ENCODE peak calls at places on chromosomes 11 and 22, in eight cellular contexts. One of them, this sample, is unnamed.

GRCh38 chr22:21837184-21837979 is 30.1 kb downstream of the MAPK1 start:
- DNase-seq in tibial nerve: no peak
- DNase-seq in uterus: peak; percentile 53
- DNase-seq in ovary: peak; percentile 15
- DNase-seq in cardiac fibroblast: peak; percentile 93
- DNase-seq in bronchial epithelial cell: peak; percentile 72
- DNase-seq in fibroblast of the aortic adventitia: peak; percentile 85
- DNase-seq in IMR-90: peak; percentile 91
- DNase-seq in this sample: peak; percentile 82

GRCh38 chr11:69383946-69384547 is 90.1 kb downstream of the MYEOV start:
- DNase-seq in tibial nerve: no peak
- DNase-seq in uterus: no peak
- DNase-seq in ovary: no peak
- DNase-seq in cardiac fibroblast: no peak
- DNase-seq in bronchial epithelial cell: no peak
- DNase-seq in fibroblast of the aortic adventitia: no peak
- DNase-seq in IMR-90: no peak
- DNase-seq in this sample: no peak

GRCh38 chr11:2805388-2806057 is 80.1 kb downstream of the CDKN1C start:
- DNase-seq in tibial nerve: no peak
- DNase-seq in uterus: peak; percentile 29
- DNase-seq in ovary: peak; percentile 15
- DNase-seq in cardiac fibroblast: no peak
- DNase-seq in bronchial epithelial cell: no peak
- DNase-seq in fibroblast of the aortic adventitia: no peak
- DNase-seq in IMR-90: no peak
- DNase-seq in this sample: no peak

GRCh38 chr22:38755155-38755910 is 465 bp downstream of the SUN2 start:
- DNase-seq in tibial nerve: peak; percentile 85
- DNase-seq in uterus: peak; percentile 93
- DNase-seq in ovary: peak; percentile 90
- DNase-seq in cardiac fibroblast: peak; percentile 81
- DNase-seq in bronchial epithelial cell: peak; percentile 19
- DNase-seq in fibroblast of the aortic adventitia: peak; percentile 68
- DNase-seq in IMR-90: peak; percentile 48
- DNase-seq in this sample: peak; percentile 78

GRCh38 chr11:62193954-62194353 is 3.9 kb downstream of the SCGB1D1 start:
- DNase-seq in tibial nerve: no peak
- DNase-seq in uterus: no peak
- DNase-seq in ovary: no peak
- DNase-seq in cardiac fibroblast: peak; percentile 4
- DNase-seq in bronchial epithelial cell: peak; percentile 8
- DNase-seq in fibroblast of the aortic adventitia: no peak
- DNase-seq in IMR-90: no peak
- DNase-seq in this sample: no peak

GRCh38 chr11:106624377-106624776 is 393.9 kb downstream of the GUCY1A2 start:
- DNase-seq in tibial nerve: no peak
- DNase-seq in uterus: no peak
- DNase-seq in ovary: no peak
- DNase-seq in cardiac fibroblast: no peak
- DNase-seq in bronchial epithelial cell: no peak
- DNase-seq in fibroblast of the aortic adventitia: no peak
- DNase-seq in IMR-90: peak; percentile 12
- DNase-seq in this sample: no peak

GRCh38 chr11:65208785-65209710 is 27.3 kb downstream of the CAPN1 start:
- DNase-seq in tibial nerve: no peak
- DNase-seq in uterus: no peak
- DNase-seq in ovary: no peak
- DNase-seq in cardiac fibroblast: no peak
- DNase-seq in bronchial epithelial cell: no peak
- DNase-seq in fibroblast of the aortic adventitia: no peak
- DNase-seq in IMR-90: no peak
- DNase-seq in this sample: no peak

GRCh38 chr11:40130427-40130826 is 1329.0 kb downstream of the LRRC4C start:
- DNase-seq in tibial nerve: no peak
- DNase-seq in uterus: no peak
- DNase-seq in ovary: no peak
- DNase-seq in cardiac fibroblast: no peak
- DNase-seq in bronchial epithelial cell: no peak
- DNase-seq in fibroblast of the aortic adventitia: no peak
- DNase-seq in IMR-90: no peak
- DNase-seq in this sample: no peak

DNA sequence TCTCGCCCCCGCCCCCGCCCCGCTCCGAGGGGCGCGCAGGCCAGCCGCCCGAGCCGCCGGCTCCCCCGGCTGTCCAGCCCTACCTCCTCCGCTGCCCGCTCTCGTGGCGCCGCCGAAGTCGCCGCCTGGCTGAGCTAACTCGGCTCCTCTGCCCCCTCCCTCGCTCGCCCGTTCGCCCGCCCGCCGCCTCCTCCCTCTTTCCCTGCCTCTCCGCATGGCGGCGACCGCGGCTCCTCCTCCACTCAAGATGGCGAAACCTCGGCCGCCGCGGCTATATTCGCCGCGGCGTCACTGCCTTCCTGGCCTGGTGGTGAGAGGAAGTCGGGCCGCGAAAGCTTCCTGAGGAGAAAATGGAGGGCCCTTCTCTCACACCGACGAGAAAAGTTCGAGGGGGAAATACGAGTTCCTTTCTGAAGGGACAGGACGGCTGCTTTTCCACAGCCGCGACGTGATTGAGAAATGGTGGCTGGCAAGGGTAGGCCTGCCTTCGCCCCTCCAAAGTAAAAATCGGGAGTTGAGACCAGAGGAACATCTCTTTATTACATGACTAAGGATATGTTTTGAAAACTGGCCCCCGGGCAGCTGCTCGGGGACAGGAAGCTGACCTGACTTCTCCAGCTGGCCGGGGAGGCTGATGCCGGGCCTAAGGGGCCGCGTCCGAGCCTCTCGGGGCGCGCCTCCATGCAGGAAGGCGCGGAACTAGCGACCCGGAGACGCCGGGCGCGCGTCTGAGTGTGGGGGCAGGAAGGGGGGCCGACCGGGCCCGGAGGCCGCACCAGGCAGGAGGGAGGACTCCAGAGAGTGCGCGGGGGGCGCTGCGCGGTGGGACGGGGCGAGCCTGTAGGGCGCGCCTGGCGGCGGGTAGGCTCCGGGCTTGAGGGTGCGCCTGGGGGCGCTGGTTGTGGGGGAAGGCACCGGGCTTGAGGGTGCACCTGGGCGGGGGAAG is at the start of gene DDX6:
- DNase-seq in tibial nerve: peak; percentile 86
- DNase-seq in uterus: peak; percentile 88
- DNase-seq in ovary: peak; percentile 89
- DNase-seq in cardiac fibroblast: peak; percentile 85
- DNase-seq in bronchial epithelial cell: peak; percentile 65
- DNase-seq in fibroblast of the aortic adventitia: peak; percentile 83
- DNase-seq in IMR-90: peak; percentile 86
- DNase-seq in this sample: peak; percentile 91
- TF ChIP-seq CTCF in tibial nerve: peak; percentile 58
- TF ChIP-seq CTCF in uterus: peak; percentile 14
- TF ChIP-seq CTCF in ovary: peak; percentile 63
- TF ChIP-seq CTCF in cardiac fibroblast: peak; percentile 26
- TF ChIP-seq CTCF in bronchial epithelial cell: peak; percentile 43
- TF ChIP-seq CTCF in fibroblast of the aortic adventitia: peak; percentile 46
- TF ChIP-seq CTCF in IMR-90: peak; percentile 50
- TF ChIP-seq CTCF in this sample: peak; percentile 27

GRCh38 chr11:46387919-46388618 is 3.5 kb downstream of the CHRM4 start:
- DNase-seq in tibial nerve: no peak
- DNase-seq in uterus: no peak
- DNase-seq in ovary: no peak
- DNase-seq in cardiac fibroblast: no peak
- DNase-seq in bronchial epithelial cell: no peak
- DNase-seq in fibroblast of the aortic adventitia: peak; percentile 29
- DNase-seq in IMR-90: no peak
- DNase-seq in this sample: peak; percentile 21

GRCh38 chr11:46388619-46389449 is 2.7 kb downstream of the CHRM4 start:
- DNase-seq in tibial nerve: no peak
- DNase-seq in uterus: no peak
- DNase-seq in ovary: no peak
- DNase-seq in cardiac fibroblast: no peak
- DNase-seq in bronchial epithelial cell: no peak
- DNase-seq in fibroblast of the aortic adventitia: no peak
- DNase-seq in IMR-90: no peak
- DNase-seq in this sample: no peak

GRCh38 chr11:46390331-46391171 is 1.0 kb downstream of the CHRM4 start:
- DNase-seq in tibial nerve: no peak
- DNase-seq in uterus: no peak
- DNase-seq in ovary: no peak
- DNase-seq in cardiac fibroblast: no peak
- DNase-seq in bronchial epithelial cell: no peak
- DNase-seq in fibroblast of the aortic adventitia: no peak
- DNase-seq in IMR-90: no peak
- DNase-seq in this sample: no peak

GRCh38 chr11:46391186-46391577 is 394 bp downstream of the CHRM4 start:
- DNase-seq in tibial nerve: no peak
- DNase-seq in uterus: no peak
- DNase-seq in ovary: no peak
- DNase-seq in cardiac fibroblast: no peak
- DNase-seq in bronchial epithelial cell: no peak
- DNase-seq in fibroblast of the aortic adventitia: no peak
- DNase-seq in IMR-90: no peak
- DNase-seq in this sample: no peak

DNA sequence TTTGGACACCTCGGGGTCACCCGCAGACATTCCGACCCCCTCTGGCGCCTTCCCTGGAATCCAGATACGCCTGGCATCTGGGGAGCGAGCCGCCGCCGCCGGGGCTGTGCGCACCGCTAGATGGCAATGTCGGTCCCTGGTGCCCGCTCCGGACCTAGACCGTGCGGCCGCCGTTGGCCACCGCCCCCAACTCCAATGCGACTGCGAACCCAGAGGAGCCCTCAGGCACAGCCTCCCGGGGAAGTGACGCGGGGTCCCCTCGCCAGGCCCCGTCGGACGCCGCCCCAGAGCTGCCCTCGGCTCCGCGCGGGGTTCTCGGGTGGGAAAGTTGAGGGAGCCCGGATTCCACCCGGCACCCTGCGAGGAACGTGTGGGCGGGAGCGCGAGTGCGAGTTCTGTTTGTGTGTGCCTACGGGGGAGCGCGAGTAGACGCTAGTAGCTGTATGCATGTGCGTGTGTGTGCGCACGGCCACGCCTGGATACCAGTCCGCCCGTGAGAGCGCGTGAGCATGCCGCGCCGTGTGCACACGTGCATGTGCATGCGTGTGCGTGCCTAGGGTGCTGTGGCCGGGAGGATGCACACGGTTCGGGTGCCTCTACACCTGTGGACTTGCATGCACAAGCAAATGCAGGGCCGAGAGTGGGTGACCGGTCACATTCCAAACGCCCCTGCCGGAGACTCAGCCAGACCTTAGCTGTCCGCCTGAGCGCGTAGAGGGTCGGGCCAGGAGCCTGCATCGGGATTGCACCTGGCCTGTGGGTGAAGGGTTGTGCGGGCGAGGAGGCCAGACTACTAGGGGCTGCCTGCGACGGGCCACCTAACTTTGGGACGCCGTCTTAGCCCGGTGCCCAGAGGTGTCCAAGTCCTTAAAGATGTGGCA is 1.9 kb downstream of the CHRM4 start:
- DNase-seq in tibial nerve: peak; percentile 46
- DNase-seq in uterus: no peak
- DNase-seq in ovary: peak; percentile 50
- DNase-seq in cardiac fibroblast: peak; percentile 69
- DNase-seq in bronchial epithelial cell: peak; percentile 23
- DNase-seq in fibroblast of the aortic adventitia: peak; percentile 45
- DNase-seq in IMR-90: peak; percentile 46
- DNase-seq in this sample: peak; percentile 49
- H3K4me3 ChIP-seq in tibial nerve: no peak overlapping the region
- H3K4me3 ChIP-seq in uterus: no peak overlapping the region
- H3K4me3 ChIP-seq in ovary: peak overlapping the region; percentile 2
- H3K4me3 ChIP-seq in cardiac fibroblast: peak overlapping the region; percentile 54
- H3K4me3 ChIP-seq in bronchial epithelial cell: peak overlapping the region; percentile 37
- H3K4me3 ChIP-seq in fibroblast of the aortic adventitia: peak overlapping the region; percentile 62
- H3K4me3 ChIP-seq in IMR-90: peak overlapping the region; percentile 45
- H3K4me3 ChIP-seq in this sample: peak overlapping the region; percentile 55

DNA sequence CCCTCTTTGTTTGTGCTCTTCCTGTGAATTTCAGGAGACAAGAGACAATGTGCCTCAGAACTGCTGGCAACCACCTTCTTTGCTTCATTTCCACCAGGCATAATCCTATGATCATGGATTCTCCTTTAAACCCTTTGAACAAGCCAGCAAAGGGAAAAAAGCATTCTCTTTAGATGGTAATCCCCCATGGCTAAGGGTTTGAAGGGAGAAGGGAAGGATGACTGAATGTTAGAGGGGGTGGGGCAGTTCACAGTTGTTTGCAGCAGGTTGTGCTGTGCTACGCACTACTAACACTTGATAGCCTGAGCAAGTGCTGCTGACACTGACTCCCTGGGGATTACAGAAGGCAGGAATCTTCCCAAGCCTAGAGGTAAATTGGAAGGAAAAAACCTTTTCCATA is 462.5 kb upstream of the LRRC4C start:
- DNase-seq in tibial nerve: no peak
- DNase-seq in uterus: no peak
- DNase-seq in ovary: no peak
- DNase-seq in cardiac fibroblast: no peak
- DNase-seq in bronchial epithelial cell: no peak
- DNase-seq in fibroblast of the aortic adventitia: no peak
- DNase-seq in IMR-90: no peak
- DNase-seq in this sample: no peak
- TF ChIP-seq CTCF in tibial nerve: no peak
- TF ChIP-seq CTCF in uterus: no peak
- TF ChIP-seq CTCF in ovary: no peak
- TF ChIP-seq CTCF in cardiac fibroblast: no peak
- TF ChIP-seq CTCF in bronchial epithelial cell: no peak
- TF ChIP-seq CTCF in fibroblast of the aortic adventitia: no peak
- TF ChIP-seq CTCF in IMR-90: no peak
- TF ChIP-seq CTCF in this sample: no peak

GRCh38 chr22:42992092-42992491 is 22.9 kb downstream of the PACSIN2 start:
- DNase-seq in tibial nerve: no peak
- DNase-seq in uterus: no peak
- DNase-seq in ovary: no peak
- DNase-seq in cardiac fibroblast: no peak
- DNase-seq in bronchial epithelial cell: no peak
- DNase-seq in fibroblast of the aortic adventitia: no peak
- DNase-seq in IMR-90: no peak
- DNase-seq in this sample: no peak

GRCh38 chr22:42992886-42993479 is 22.0 kb downstream of the PACSIN2 start:
- DNase-seq in tibial nerve: no peak
- DNase-seq in uterus: no peak
- DNase-seq in ovary: no peak
- DNase-seq in cardiac fibroblast: no peak
- DNase-seq in bronchial epithelial cell: no peak
- DNase-seq in fibroblast of the aortic adventitia: no peak
- DNase-seq in IMR-90: no peak
- DNase-seq in this sample: no peak

GRCh38 chr22:42994917-42995562 is 19.9 kb downstream of the PACSIN2 start:
- DNase-seq in tibial nerve: peak; percentile 59
- DNase-seq in uterus: peak; percentile 66
- DNase-seq in ovary: no peak
- DNase-seq in cardiac fibroblast: peak; percentile 96
- DNase-seq in bronchial epithelial cell: peak; percentile 98
- DNase-seq in fibroblast of the aortic adventitia: peak; percentile 96
- DNase-seq in IMR-90: peak; percentile 94
- DNase-seq in this sample: peak; percentile 93

GRCh38 chr22:42993651-42994275 is 21.2 kb downstream of the PACSIN2 start:
- DNase-seq in tibial nerve: no peak
- DNase-seq in uterus: no peak
- DNase-seq in ovary: no peak
- DNase-seq in cardiac fibroblast: peak; percentile 64
- DNase-seq in bronchial epithelial cell: peak; percentile 42
- DNase-seq in fibroblast of the aortic adventitia: peak; percentile 76
- DNase-seq in IMR-90: peak; percentile 60
- DNase-seq in this sample: peak; percentile 87

DNA sequence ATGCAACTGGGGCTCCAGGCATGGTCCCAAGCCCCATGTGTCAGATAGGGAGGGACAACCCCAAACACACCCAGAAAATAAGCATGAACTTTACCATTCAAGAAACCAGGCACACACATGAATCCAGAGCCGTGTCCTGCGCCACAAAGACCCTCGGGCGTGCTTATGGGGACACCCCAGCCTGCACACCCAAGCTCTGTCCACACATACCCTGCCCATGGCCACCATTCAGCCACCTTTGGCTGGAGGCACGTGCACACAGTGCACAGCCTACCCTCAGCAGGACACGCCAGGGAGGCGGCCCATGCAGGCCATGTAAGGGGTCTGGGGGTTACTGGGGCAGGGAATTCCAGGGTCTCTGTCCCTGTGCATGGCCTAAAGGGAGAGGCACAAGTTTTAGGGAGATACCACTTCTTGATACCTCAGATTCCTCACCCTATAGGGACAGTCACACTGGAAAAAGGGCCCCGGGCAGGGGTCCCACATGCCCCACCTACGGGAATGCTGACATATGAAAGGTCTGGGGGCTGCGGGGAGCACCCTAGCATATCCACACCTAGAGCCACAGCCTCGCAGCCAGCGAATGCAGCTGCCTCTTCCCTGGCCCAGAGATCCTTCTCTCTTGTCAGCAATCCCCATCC is 20.6 kb downstream of the PACSIN2 start:
- DNase-seq in tibial nerve: no peak
- DNase-seq in uterus: no peak
- DNase-seq in ovary: no peak
- DNase-seq in cardiac fibroblast: no peak
- DNase-seq in bronchial epithelial cell: no peak
- DNase-seq in fibroblast of the aortic adventitia: no peak
- DNase-seq in IMR-90: no peak
- DNase-seq in this sample: no peak
- H3K4me3 ChIP-seq in tibial nerve: no peak overlapping the region
- H3K4me3 ChIP-seq in uterus: no peak overlapping the region
- H3K4me3 ChIP-seq in ovary: no peak overlapping the region
- H3K4me3 ChIP-seq in cardiac fibroblast: no peak overlapping the region
- H3K4me3 ChIP-seq in bronchial epithelial cell: peak overlapping the region; percentile 31
- H3K4me3 ChIP-seq in fibroblast of the aortic adventitia: peak overlapping the region; percentile 60
- H3K4me3 ChIP-seq in IMR-90: peak overlapping the region; percentile 29
- H3K4me3 ChIP-seq in this sample: peak overlapping the region; percentile 56

This sample was measured in AG10803.